ENCODE peak calls at places on chromosomes 16 and 17, in four cellular contexts. A is HepG2, D is GM12878, B is H1. J is an unnamed sample. For H3K4me1, the result is how much of the 10 kb centered on the place peaks cover.

GRCh38 chr17:64991726-64992125 is 64.8 kb downstream of the GNA13 start:
- DNase-seq in D (no peak), B (peak), A (no peak), J (no peak)

GRCh38 chr17:9230346-9230745 is 209.0 kb downstream of the NTN1 start:
- DNase-seq in D (no peak), A (no peak), B (no peak), J (no peak)

GRCh38 chr16:12362482-12363458 is 386.2 kb downstream of the SNX29 start:
- DNase-seq in A (no peak), B (no peak), D (no peak), J (no peak)

GRCh38 chr16:62404857-62405611 is 368.8 kb upstream of the CDH8 start:
- DNase-seq in A (no peak), D (no peak), B (peak), J (peak)

GRCh38 chr17:48835971-48836370 is 5.1 kb downstream of the CALCOCO2 start:
- DNase-seq in D (no peak), A (no peak), B (no peak), J (no peak)

GRCh38 chr16:68146583-68146982 is 61.4 kb downstream of the NFATC3 start:
- DNase-seq in B (no peak), D (no peak), A (peak), J (no peak)

GRCh38 chr17:42132941-42133340 is 10.3 kb downstream of the HSPB9 start:
- DNase-seq in D (no peak), A (no peak), B (no peak), J (no peak)

GRCh38 chr16:4679854-4680636 is 13.3 kb upstream of the NUDT16L1 start:
- DNase-seq in A (no peak), B (no peak), D (no peak), J (no peak)

GRCh38 chr17:82644148-82644547 is 4.1 kb downstream of the WDR45B start:
- DNase-seq in B (no peak), D (no peak), A (no peak), J (no peak)

GRCh38 chr17:27666831-27667560 is 36.0 kb downstream of the LGALS9 start:
- DNase-seq in B (no peak), A (no peak), D (no peak), J (no peak)

GRCh38 chr16:20849587-20850390 is 43.5 kb downstream of the REXO5 start:
- DNase-seq in D (no peak), B (peak), A (peak), J (peak)

DNA sequence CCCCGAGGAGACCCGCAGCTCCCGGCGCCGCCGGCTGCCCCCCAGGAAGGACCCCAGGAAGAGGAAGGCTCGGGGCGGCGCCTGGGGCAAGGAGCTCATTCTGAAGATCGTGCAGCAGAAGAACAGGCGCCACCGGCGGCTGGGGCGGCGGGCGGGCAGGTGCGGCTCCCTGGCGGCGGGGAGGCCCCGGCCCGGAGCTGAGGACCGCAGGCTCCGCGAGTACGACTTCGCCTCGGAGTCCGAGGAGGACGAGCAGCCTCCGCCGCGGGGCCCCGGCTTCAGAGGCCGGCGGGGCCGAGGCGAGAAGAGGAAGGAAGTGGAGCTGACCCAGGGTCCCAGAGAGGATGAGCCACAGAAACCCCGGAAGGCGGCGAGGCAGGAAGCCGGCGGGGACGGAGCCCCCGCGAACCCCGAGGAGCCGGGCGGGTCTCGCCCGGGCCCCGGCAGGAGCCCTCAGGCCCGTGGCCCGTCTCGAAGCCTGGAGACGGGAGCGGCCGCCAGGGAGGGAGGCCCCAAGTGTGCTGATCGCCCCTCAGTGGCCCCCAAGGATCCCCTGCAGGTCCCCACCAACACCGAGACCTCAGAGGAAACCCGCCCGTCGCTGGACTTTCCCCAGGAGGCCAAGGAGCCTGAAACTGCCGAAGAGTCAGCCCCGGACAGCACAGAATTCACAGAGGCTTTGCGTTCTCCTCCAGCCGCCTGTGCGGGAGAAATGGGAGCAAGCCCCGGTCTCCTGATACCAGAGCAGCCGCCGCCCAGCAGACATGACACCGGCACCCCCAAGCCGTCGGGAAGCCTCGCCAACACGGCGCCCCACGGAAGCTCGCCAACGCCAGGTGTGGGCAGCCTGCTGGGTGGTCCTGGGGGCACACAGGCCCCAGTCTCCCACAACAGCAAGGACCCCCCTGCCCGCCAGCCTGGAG is 22.3 kb upstream of the ZFPM1 start:
- DNase-seq in D (no peak), B (peak), A (no peak), J (no peak)
- TF ChIP-seq SUZ12 in D (no peak), B (peak), A (no peak), J (no peak)

DNA sequence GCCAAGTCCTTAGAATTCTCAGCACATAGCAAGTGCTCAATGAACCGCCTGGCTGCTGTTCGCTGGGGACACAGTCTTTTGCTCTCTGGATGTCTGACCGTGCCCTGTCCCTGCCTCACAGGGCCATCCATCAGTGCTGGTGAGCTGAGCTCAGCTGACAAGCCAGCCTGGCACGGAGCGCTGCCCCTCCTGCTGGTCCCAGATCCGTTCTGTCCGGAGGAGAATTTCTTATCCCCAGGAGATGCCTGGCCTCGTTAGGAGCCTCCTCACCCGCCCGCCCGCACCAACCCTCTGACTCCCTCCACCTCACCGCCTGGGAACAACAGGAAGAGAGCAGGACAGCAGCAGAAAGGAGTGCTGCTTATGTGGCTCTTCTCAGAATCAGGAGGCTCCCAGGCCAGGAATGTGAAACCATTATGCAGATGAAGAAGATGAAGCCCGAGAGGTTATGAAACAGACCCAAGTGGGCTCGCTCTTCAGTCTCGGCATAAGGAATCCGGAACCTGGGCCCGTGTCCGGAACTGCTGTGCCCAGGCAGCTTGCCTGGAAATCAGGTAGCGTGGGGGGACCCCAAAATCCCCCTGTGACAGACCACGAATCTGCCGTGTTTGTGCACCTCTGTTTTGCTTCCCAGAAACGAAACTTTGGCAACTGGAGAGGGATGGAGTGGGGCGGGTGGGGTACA is 28.8 kb upstream of the RMI2 start:
- DNase-seq in D (no peak), B (peak), A (no peak), J (peak)
- TF ChIP-seq ZNF274 in D (no peak), B (no peak), A (no peak), J (no peak)

GRCh38 chr17:28685366-28685765 is 23.4 kb downstream of the SUPT6H start:
- DNase-seq in D (no peak), B (no peak), A (no peak), J (no peak)

GRCh38 chr17:28684963-28685362 is 23.0 kb downstream of the SUPT6H start:
- DNase-seq in D (no peak), B (no peak), A (peak), J (no peak)

GRCh38 chr17:28688481-28688880 is 23.2 kb downstream of the PROCA1 start:
- DNase-seq in D (no peak), B (no peak), A (no peak), J (no peak)

GRCh38 chr17:28686296-28686695 is 24.3 kb downstream of the SUPT6H start:
- DNase-seq in B (no peak), D (no peak), A (no peak), J (no peak)

DNA sequence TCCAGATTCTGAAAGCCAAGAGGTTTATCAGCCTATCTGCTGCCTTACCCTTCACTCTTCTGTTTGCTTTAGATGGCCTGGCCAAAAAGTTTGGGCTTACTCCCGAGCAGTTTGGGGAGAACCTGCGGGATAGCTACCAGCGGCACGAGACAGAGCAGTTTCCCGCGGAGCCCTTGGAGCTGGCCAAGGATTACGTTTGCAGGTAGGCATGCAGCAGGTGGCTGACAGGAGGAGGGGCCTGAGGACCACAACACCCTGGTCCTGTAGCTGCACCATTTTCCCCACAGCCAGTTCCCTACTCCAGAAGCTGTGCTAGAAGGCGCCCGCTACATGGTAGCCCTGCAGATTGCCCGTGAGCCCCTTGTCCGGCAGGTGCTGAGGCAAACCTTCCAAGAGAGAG is 20.6 kb downstream of the SUPT6H start:
- DNase-seq in D (no peak), A (no peak), B (no peak), J (no peak)
- H3K4me1 ChIP-seq in D (under half), A (under half), B (under half), J (under half)

GRCh38 chr17:73521376-73521775 is 122.9 kb downstream of the SDK2 start:
- DNase-seq in B (no peak), A (no peak), D (no peak), J (no peak)
- TF ChIP-seq SUZ12 in B (no peak), A (no peak), D (no peak), J (no peak)

J was measured in NT2/D1.